ENCODE peak calls at places on chromosome 9, in nine cellular contexts. J is heart left ventricle, Y is left ventricle myocardium inferior, D is H9, R is aorta, B is NT2/D1, T is transverse colon, V is psoas muscle, Q is uterus. M is an unnamed sample. For H3K4me1, the result is how much of the 10 kb centered on the place peaks cover.

GRCh38 chr9:95024097-95024671 is 293.3 kb downstream of the FANCC start:
- DNase-seq in B (no peak), D (peak), Y (peak), J (peak), R (peak), T (no peak), V (peak), Q (no peak), M (no peak)

GRCh38 chr9:96048954-96049831 is 173.7 kb downstream of the ERCC6L2 start:
- DNase-seq in J (peak), V (peak), D (no peak), R (peak), Y (peak), B (no peak), T (no peak), Q (no peak), M (no peak)

GRCh38 chr9:101457003-101457402 is 21.4 kb upstream of the ALDOB start:
- DNase-seq in Y (no peak), R (no peak), V (no peak), B (no peak), T (no peak), Q (no peak), J (no peak), D (peak), M (no peak)

GRCh38 chr9:123597073-123597472 is 241.1 kb downstream of the CRB2 start:
- DNase-seq in B (no peak), R (no peak), Q (no peak), D (no peak), J (no peak), T (no peak), V (no peak), Y (no peak), M (no peak)

GRCh38 chr9:12818431-12819000 is 43.7 kb downstream of the LURAP1L start:
- DNase-seq in Y (no peak), B (no peak), J (no peak), Q (no peak), T (peak), R (peak), D (peak), V (no peak), M (no peak)

GRCh38 chr9:37191403-37192089 is 71.2 kb downstream of the ZCCHC7 start:
- DNase-seq in D (no peak), R (no peak), Q (no peak), B (no peak), V (no peak), Y (no peak), T (no peak), J (no peak), M (no peak)

GRCh38 chr9:134340475-134341186 is 14.4 kb downstream of the RXRA start:
- DNase-seq in T (no peak), D (no peak), B (no peak), V (no peak), Y (peak), R (peak), Q (no peak), J (no peak), M (no peak)

GRCh38 chr9:656918-657583 is 184.4 kb upstream of the DMRT1 start:
- DNase-seq in B (no peak), Q (no peak), V (no peak), Y (no peak), D (no peak), T (no peak), R (no peak), J (no peak), M (no peak)

GRCh38 chr9:4842734-4843133 is 50.0 kb downstream of the RCL1 start:
- DNase-seq in Y (no peak), V (no peak), D (no peak), R (no peak), T (no peak), J (no peak), B (no peak), Q (no peak), M (no peak)

GRCh38 chr9:23145467-23145866 is 680.6 kb downstream of the ELAVL2 start:
- DNase-seq in V (no peak), D (no peak), T (no peak), J (no peak), R (no peak), Y (no peak), Q (no peak), B (no peak), M (no peak)

GRCh38 chr9:116112236-116112635 is 41.4 kb upstream of the PAPPA start:
- DNase-seq in T (no peak), Y (no peak), D (no peak), V (no peak), B (no peak), Q (no peak), J (no peak), R (no peak), M (no peak)

GRCh38 chr9:125476645-125477044 is 215.0 kb downstream of the GAPVD1 start:
- DNase-seq in R (no peak), Q (no peak), D (no peak), J (no peak), B (no peak), Y (no peak), V (no peak), T (no peak), M (no peak)

GRCh38 chr9:4861145-4861544 is 68.4 kb downstream of the RCL1 start:
- DNase-seq in B (no peak), J (no peak), T (no peak), Y (no peak), R (no peak), V (no peak), Q (no peak), D (no peak), M (no peak)

GRCh38 chr9:127347831-127348699 is 48.9 kb upstream of the SLC2A8 start:
- DNase-seq in Y (no peak), D (no peak), Q (no peak), R (no peak), T (no peak), V (no peak), J (no peak), B (no peak), M (no peak)

GRCh38 chr9:134396258-134396742 is 70.0 kb downstream of the RXRA start:
- DNase-seq in J (no peak), T (peak), V (no peak), D (no peak), R (no peak), Q (no peak), Y (no peak), B (no peak), M (no peak)

GRCh38 chr9:127415158-127415557 is 9.0 kb upstream of the ZNF79 start:
- DNase-seq in Y (no peak), D (no peak), V (no peak), J (no peak), Q (no peak), R (no peak), B (no peak), T (no peak), M (no peak)

GRCh38 chr9:92983984-92984589 is 36.8 kb downstream of the FGD3 start:
- DNase-seq in J (no peak), Q (no peak), Y (no peak), T (no peak), R (no peak), B (no peak), V (no peak), D (no peak), M (no peak)

GRCh38 chr9:72185561-72185960 is 36.3 kb downstream of the GDA start:
- DNase-seq in Y (no peak), Q (no peak), D (no peak), T (no peak), V (no peak), J (no peak), B (no peak), R (no peak), M (no peak)

GRCh38 chr9:19894975-19895374 is 106.1 kb upstream of the SLC24A2 start:
- DNase-seq in Y (no peak), R (no peak), T (no peak), J (no peak), B (peak), D (no peak), V (no peak), Q (no peak), M (no peak)

GRCh38 chr9:70563437-70564204 is 149.2 kb upstream of the KLF9 start:
- DNase-seq in D (no peak), B (no peak), Y (no peak), J (no peak), T (peak), V (no peak), Q (no peak), R (peak), M (no peak)

GRCh38 chr9:99307846-99308245 is 85.8 kb downstream of the SEC61B start:
- DNase-seq in Y (no peak), V (no peak), Q (no peak), D (no peak), B (no peak), T (no peak), J (no peak), R (no peak), M (no peak)

GRCh38 chr9:91255327-91255726 is 106.4 kb downstream of the AUH start:
- DNase-seq in Y (no peak), D (no peak), V (no peak), J (no peak), Q (no peak), B (no peak), R (no peak), T (no peak), M (no peak)

GRCh38 chr9:137316012-137316981 is 14.2 kb upstream of the NRARP start:
- DNase-seq in J (peak), Y (peak), V (no peak), T (peak), Q (peak), D (peak), B (no peak), R (peak), M (peak)
- H3K4me1 ChIP-seq in J (under half), Y (half or more), V (under half), T (under half), Q (under half), D (under half), B (under half), R (under half), M (under half)

DNA sequence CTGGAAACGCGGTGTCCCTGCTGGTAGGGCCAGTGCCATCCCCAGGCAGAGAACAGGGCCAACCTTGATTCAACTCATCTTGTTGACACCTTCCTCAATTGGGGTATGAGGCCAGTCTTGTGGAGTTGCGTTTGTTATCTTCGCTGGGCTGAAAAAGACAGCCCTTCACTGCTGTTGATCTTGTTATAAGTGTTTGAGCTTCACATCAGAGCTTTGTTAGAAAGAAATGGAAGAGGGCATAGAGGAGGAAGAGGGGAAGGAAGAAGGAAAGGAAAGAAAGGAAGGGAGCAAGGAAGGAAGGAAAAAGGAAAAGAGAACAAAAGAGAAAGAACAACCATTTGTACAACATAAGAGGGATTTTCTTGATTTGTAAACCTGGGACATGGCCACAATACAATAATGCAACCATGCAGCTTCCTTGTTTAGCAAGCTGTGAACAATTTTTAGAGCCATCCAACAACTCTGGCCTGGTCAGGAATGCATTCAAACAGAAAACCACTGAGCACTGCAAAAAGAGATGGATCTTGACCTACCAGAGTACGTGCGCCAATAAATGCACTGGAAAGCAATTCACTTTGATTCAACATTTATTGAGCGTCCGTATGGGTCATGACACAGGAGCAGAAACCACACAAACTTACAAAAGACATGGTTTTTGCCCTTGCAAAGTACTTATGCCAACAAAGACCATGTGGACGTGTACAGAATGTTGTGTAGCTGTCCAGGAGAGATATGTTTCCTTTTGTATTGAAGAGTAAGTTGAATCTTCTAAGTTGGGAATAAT is 152.9 kb downstream of the TLE1 start:
- DNase-seq in R (no peak), V (no peak), T (no peak), J (no peak), Y (no peak), B (no peak), Q (no peak), D (no peak), M (no peak)
- H3K4me1 ChIP-seq in R (under half), V (under half), T (under half), J (under half), Y (under half), B (under half), Q (under half), D (under half), M (under half)

DNA sequence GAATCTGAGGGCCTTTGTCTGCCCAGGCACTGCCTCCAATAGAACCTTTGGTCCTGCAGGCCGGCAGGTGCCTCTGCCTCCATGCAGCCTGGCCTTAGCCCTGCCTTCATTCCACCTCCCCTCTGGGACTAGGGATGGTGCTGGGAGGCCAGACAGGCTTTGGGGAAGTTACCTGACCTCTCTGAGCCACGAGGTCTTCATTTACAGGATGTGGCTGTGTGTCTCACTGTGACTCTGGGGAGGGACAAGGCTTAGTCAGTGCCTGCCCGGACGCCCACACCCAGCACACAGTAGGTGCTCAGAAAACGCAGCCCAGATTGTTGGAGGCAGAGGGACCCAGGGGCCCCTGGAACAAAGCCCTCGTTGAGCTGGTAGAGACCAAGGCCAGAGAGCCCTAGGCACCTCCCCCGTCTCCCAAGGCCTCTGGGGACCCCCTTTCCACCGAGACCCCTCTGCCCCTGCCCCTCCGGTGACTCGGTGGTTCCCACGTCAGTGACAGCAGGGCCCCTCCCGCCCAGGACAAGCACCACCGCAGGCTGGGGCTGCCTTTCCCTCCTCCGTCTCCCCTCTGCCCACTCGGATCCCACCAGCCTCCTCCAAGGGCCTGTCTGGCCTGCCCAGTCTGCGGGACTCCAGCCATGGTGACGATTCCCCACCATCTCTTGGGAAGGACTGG is 46.9 kb upstream of the EGFL7 start:
- DNase-seq in D (no peak), T (no peak), R (no peak), Q (no peak), V (no peak), J (no peak), B (no peak), Y (peak), M (no peak)
- H3K4me1 ChIP-seq in D (under half), T (under half), R (under half), Q (under half), V (under half), J (under half), B (under half), Y (under half), M (under half)

GRCh38 chr9:121760571-121760970 is 109.1 kb downstream of the DAB2IP start:
- DNase-seq in J (no peak), R (no peak), Y (no peak), D (no peak), V (no peak), Q (no peak), T (no peak), B (no peak), M (no peak)
- H3K4me1 ChIP-seq in J (under half), R (under half), Y (half or more), D (under half), V (under half), Q (under half), T (under half), B (under half), M (under half)

GRCh38 chr9:137086531-137087408 is at the start of gene MAN1B1:
- DNase-seq in T (peak), B (peak), Y (peak), D (peak), V (peak), R (peak), Q (peak), J (peak), M (peak)
- H3K4me1 ChIP-seq in T (under half), B (under half), Y (under half), D (under half), V (under half), R (under half), Q (under half), J (under half), M (under half)

M was measured in HAP-1.